ENCODE peak calls at places on chromosomes 6 and 20, in four cellular contexts. One of them, this sample, is unnamed.

GRCh38 chr6:21594427-21595264 is 1.1 kb downstream of the SOX4 start:
- DNase-seq in GM20000: peak
- DNase-seq in hepatocyte: peak
- DNase-seq in tibial artery: peak
- DNase-seq in this sample: peak

GRCh38 chr6:45743028-45743615 is 272.5 kb downstream of the CLIC5 start:
- DNase-seq in GM20000: no peak
- DNase-seq in hepatocyte: no peak
- DNase-seq in tibial artery: no peak
- DNase-seq in this sample: no peak

GRCh38 chr6:149648148-149649145 is at the start of gene KATNA1:
- DNase-seq in hepatocyte: peak
- DNase-seq in GM20000: peak
- DNase-seq in tibial artery: peak
- DNase-seq in this sample: peak

GRCh38 chr20:51233345-51233744 is 210.4 kb upstream of the KCNG1 start:
- DNase-seq in tibial artery: no peak
- DNase-seq in hepatocyte: no peak
- DNase-seq in GM20000: no peak
- DNase-seq in this sample: no peak

GRCh38 chr20:9032758-9033157 is 36.1 kb upstream of the PLCB4 start:
- DNase-seq in GM20000: no peak
- DNase-seq in hepatocyte: no peak
- DNase-seq in tibial artery: no peak
- DNase-seq in this sample: no peak

GRCh38 chr20:4375881-4376280 is 345.8 kb upstream of the PRND start:
- DNase-seq in tibial artery: no peak
- DNase-seq in hepatocyte: peak
- DNase-seq in GM20000: no peak
- DNase-seq in this sample: no peak

GRCh38 chr6:110085285-110085684 is 94.2 kb downstream of the WASF1 start:
- DNase-seq in tibial artery: no peak
- DNase-seq in GM20000: no peak
- DNase-seq in hepatocyte: no peak
- DNase-seq in this sample: no peak

GRCh38 chr6:88629838-88630462 is 333.5 kb downstream of the RNGTT start:
- DNase-seq in tibial artery: no peak
- DNase-seq in hepatocyte: no peak
- DNase-seq in GM20000: no peak
- DNase-seq in this sample: no peak

GRCh38 chr6:148869589-148869988 is 122.8 kb downstream of the UST start:
- DNase-seq in GM20000: no peak
- DNase-seq in tibial artery: no peak
- DNase-seq in hepatocyte: no peak
- DNase-seq in this sample: no peak

GRCh38 chr6:18147160-18147559 is 7.7 kb downstream of the TPMT start:
- DNase-seq in hepatocyte: peak
- DNase-seq in GM20000: no peak
- DNase-seq in tibial artery: no peak
- DNase-seq in this sample: no peak

GRCh38 chr6:10193321-10193720 is 221.6 kb downstream of the TFAP2A start:
- DNase-seq in hepatocyte: no peak
- DNase-seq in GM20000: no peak
- DNase-seq in tibial artery: no peak
- DNase-seq in this sample: no peak

GRCh38 chr6:161029195-161029809 is 37.7 kb downstream of the MAP3K4 start:
- DNase-seq in tibial artery: no peak
- DNase-seq in hepatocyte: no peak
- DNase-seq in GM20000: peak
- DNase-seq in this sample: peak

GRCh38 chr6:15948930-15949900 is 179.7 kb upstream of the MYLIP start:
- DNase-seq in hepatocyte: peak
- DNase-seq in GM20000: no peak
- DNase-seq in tibial artery: no peak
- DNase-seq in this sample: no peak

GRCh38 chr6:157724138-157724537 is 98.9 kb upstream of the SNX9 start:
- DNase-seq in hepatocyte: no peak
- DNase-seq in GM20000: no peak
- DNase-seq in tibial artery: no peak
- DNase-seq in this sample: no peak

GRCh38 chr6:149248688-149249369 is 68.7 kb upstream of the TAB2 start:
- DNase-seq in hepatocyte: peak
- DNase-seq in tibial artery: no peak
- DNase-seq in GM20000: no peak
- DNase-seq in this sample: no peak

GRCh38 chr6:43926644-43927524 is 156.9 kb downstream of the VEGFA start:
- DNase-seq in GM20000: no peak
- DNase-seq in tibial artery: peak
- DNase-seq in hepatocyte: peak
- DNase-seq in this sample: no peak

GRCh38 chr20:40959325-40960092 is 69.1 kb upstream of the TOP1 start:
- DNase-seq in GM20000: no peak
- DNase-seq in hepatocyte: no peak
- DNase-seq in tibial artery: no peak
- DNase-seq in this sample: no peak

GRCh38 chr6:145241039-145241438 is 494.3 kb downstream of the EPM2A start:
- DNase-seq in tibial artery: no peak
- DNase-seq in hepatocyte: no peak
- DNase-seq in GM20000: no peak
- DNase-seq in this sample: no peak

This sample was measured in GM10248.